ENCODE peak calls at places on chromosome X, in seven cellular contexts. T is NCI-H2081; J is esophagus muscularis mucosa; A is CD4-positive, alpha-beta T cell; S is T-helper 1 cell; V is glutamatergic neuron; H is GM19239. L is an unnamed sample.

GRCh38 chrX:114798902-114799301 is 215.0 kb downstream of the HTR2C start:
- DNase-seq in T (no peak), J (no peak), A (no peak), S (no peak), V (no peak), H (no peak), L (no peak)

GRCh38 chrX:150092549-150092948 is 154.3 kb upstream of the EOLA2 start:
- DNase-seq in T (no peak), J (no peak), A (no peak), S (no peak), V (no peak), H (no peak), L (no peak)

GRCh38 chrX:72048515-72049455 is 82.9 kb downstream of the RTL5 start:
- DNase-seq in T (no peak), J (no peak), A (peak; percentile 16), S (no peak), V (no peak), H (no peak), L (no peak)

GRCh38 chrX:77502951-77503525 is 55.8 kb downstream of the FGF16 start:
- DNase-seq in T (no peak), J (no peak), A (no peak), S (no peak), V (no peak), H (no peak), L (no peak)

GRCh38 chrX:150899191-150899757 is 806 bp upstream of the CD99L2 start:
- DNase-seq in T (no peak), J (no peak), A (peak; percentile 17), S (peak; percentile 43), V (peak; percentile 45), H (no peak), L (no peak)

GRCh38 chrX:69045616-69046345 is 119.5 kb downstream of the PJA1 start:
- DNase-seq in T (no peak), J (no peak), A (no peak), S (no peak), V (no peak), H (no peak), L (no peak)

GRCh38 chrX:110089656-110090404 is 86.9 kb downstream of the TMEM164 start:
- DNase-seq in T (no peak), J (no peak), A (no peak), S (no peak), V (no peak), H (no peak), L (no peak)

GRCh38 chrX:141468940-141469339 is 115.6 kb downstream of the SPANXA1 start:
- DNase-seq in T (no peak), J (no peak), A (no peak), S (no peak), V (no peak), H (no peak), L (no peak)

GRCh38 chrX:19579485-19579884 is 64.2 kb upstream of the MAP3K15 start:
- DNase-seq in T (no peak), J (no peak), A (no peak), S (no peak), V (no peak), H (no peak), L (no peak)

GRCh38 chrX:104136241-104137019 is 20.4 kb downstream of the SLC25A53 start:
- DNase-seq in T (peak; percentile 90), J (no peak), A (no peak), S (peak; percentile 57), V (peak; percentile 47), H (no peak), L (no peak)

GRCh38 chrX:67435536-67435935 is 108.3 kb upstream of the AR start:
- DNase-seq in T (no peak), J (no peak), A (no peak), S (no peak), V (no peak), H (no peak), L (no peak)